ENCODE peak calls at places on chromosomes 4 and X, in seven cellular contexts. One of them, this sample, is unnamed.

GRCh38 chrX:47745386-47745785 is 86.4 kb upstream of the UXT start:
- DNase-seq in neuronal stem cell: no peak
- DNase-seq in IMR-90: no peak
- DNase-seq in trophoblast cell: peak; percentile 2
- DNase-seq in mesenchymal stem cell: peak; percentile 21
- DNase-seq in H9: no peak
- DNase-seq in H1: no peak
- DNase-seq in this sample: no peak

GRCh38 chr4:156193116-156193515 is 239.4 kb upstream of the CTSO start:
- DNase-seq in neuronal stem cell: no peak
- DNase-seq in IMR-90: peak; percentile 17
- DNase-seq in trophoblast cell: no peak
- DNase-seq in mesenchymal stem cell: no peak
- DNase-seq in H9: no peak
- DNase-seq in H1: no peak
- DNase-seq in this sample: no peak

GRCh38 chr4:168797176-168797575 is 212.9 kb downstream of the CBR4 start:
- DNase-seq in neuronal stem cell: no peak
- DNase-seq in IMR-90: peak; percentile 94
- DNase-seq in trophoblast cell: peak; percentile 36
- DNase-seq in mesenchymal stem cell: peak; percentile 91
- DNase-seq in H9: no peak
- DNase-seq in H1: no peak
- DNase-seq in this sample: no peak

GRCh38 chr4:14928035-14928434 is 74.2 kb upstream of the CPEB2 start:
- DNase-seq in neuronal stem cell: no peak
- DNase-seq in IMR-90: no peak
- DNase-seq in trophoblast cell: no peak
- DNase-seq in mesenchymal stem cell: no peak
- DNase-seq in H9: no peak
- DNase-seq in H1: no peak
- DNase-seq in this sample: no peak

GRCh38 chr4:33577798-33578197 is 2666.5 kb downstream of the ARAP2 start:
- DNase-seq in neuronal stem cell: no peak
- DNase-seq in IMR-90: no peak
- DNase-seq in trophoblast cell: no peak
- DNase-seq in mesenchymal stem cell: no peak
- DNase-seq in H9: no peak
- DNase-seq in H1: no peak
- DNase-seq in this sample: no peak

GRCh38 chrX:19617550-19617949 is 102.2 kb upstream of the MAP3K15 start:
- DNase-seq in neuronal stem cell: no peak
- DNase-seq in IMR-90: no peak
- DNase-seq in trophoblast cell: peak; percentile 14
- DNase-seq in mesenchymal stem cell: no peak
- DNase-seq in H9: no peak
- DNase-seq in H1: no peak
- DNase-seq in this sample: no peak

GRCh38 chr4:24169956-24170355 is 280.1 kb upstream of the PPARGC1A start:
- DNase-seq in neuronal stem cell: no peak
- DNase-seq in IMR-90: no peak
- DNase-seq in trophoblast cell: no peak
- DNase-seq in mesenchymal stem cell: no peak
- DNase-seq in H9: no peak
- DNase-seq in H1: no peak
- DNase-seq in this sample: no peak

GRCh38 chrX:119427024-119427794 is 28.1 kb downstream of the SLC25A43 start:
- DNase-seq in neuronal stem cell: no peak
- DNase-seq in IMR-90: peak; percentile 34
- DNase-seq in trophoblast cell: no peak
- DNase-seq in mesenchymal stem cell: peak; percentile 18
- DNase-seq in H9: no peak
- DNase-seq in H1: no peak
- DNase-seq in this sample: no peak

GRCh38 chr4:154743683-154744340 is at the start of gene LRAT:
- DNase-seq in neuronal stem cell: no peak
- DNase-seq in IMR-90: no peak
- DNase-seq in trophoblast cell: no peak
- DNase-seq in mesenchymal stem cell: no peak
- DNase-seq in H9: peak; percentile 92
- DNase-seq in H1: peak; percentile 80
- DNase-seq in this sample: peak; percentile 81

GRCh38 chr4:11367371-11367770 is 61.3 kb downstream of the HS3ST1 start:
- DNase-seq in neuronal stem cell: peak; percentile 27
- DNase-seq in IMR-90: peak; percentile 1
- DNase-seq in trophoblast cell: no peak
- DNase-seq in mesenchymal stem cell: peak; percentile 41
- DNase-seq in H9: no peak
- DNase-seq in H1: no peak
- DNase-seq in this sample: peak; percentile 15

DNA sequence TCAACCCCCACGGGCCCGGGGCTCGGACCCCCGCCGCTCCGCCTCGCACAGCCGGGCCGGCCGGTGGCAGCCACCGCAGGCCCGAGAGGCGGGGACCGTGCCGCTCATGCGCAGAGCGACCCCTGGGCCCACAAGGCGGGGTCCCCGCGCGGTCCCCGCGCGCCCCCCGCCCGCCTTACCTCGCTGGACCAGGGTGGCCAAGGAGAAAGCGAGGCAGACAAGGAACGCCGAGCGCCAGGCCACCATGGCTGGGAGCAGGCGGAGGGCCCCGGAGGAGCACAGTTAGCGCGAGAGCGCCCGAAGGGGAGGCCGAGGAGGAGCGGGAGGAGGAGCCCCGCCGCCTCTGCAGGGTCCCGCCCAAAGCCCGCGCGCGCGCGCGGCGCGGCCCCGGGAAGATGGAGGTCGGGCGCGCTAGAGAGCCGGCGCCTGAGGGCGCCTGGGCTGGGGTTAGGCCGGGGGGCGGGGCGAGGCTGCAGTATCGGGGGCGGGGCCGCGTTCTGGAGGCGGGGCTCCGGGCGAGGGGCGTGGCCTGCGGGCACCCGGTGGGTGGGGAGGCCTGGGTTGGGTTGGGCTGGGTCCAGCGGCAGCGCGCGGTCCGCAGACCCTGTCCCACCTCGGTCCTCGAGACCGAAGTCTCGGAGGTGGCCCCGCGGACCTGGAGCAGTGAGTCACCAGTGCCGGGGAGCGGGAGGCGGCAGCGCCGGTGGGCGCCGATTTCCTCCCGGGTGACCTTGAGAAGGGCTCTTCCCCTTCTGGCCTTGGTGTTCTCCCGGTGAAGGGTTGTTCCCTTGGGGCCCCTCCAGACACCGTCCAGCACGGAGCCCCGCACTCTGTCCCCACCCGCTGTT is at the start of gene CD99L2:
- DNase-seq in neuronal stem cell: peak; percentile 76
- DNase-seq in IMR-90: peak; percentile 78
- DNase-seq in trophoblast cell: peak; percentile 87
- DNase-seq in mesenchymal stem cell: peak; percentile 84
- DNase-seq in H9: peak; percentile 89
- DNase-seq in H1: peak; percentile 53
- DNase-seq in this sample: peak; percentile 91
- H2AK5ac ChIP-seq in neuronal stem cell: no peak within 1 kb of the TSS
- H2AK5ac ChIP-seq in IMR-90: no peak within 1 kb of the TSS
- H2AK5ac ChIP-seq in trophoblast cell: no peak within 1 kb of the TSS
- H2AK5ac ChIP-seq in mesenchymal stem cell: no peak within 1 kb of the TSS
- H2AK5ac ChIP-seq in H9: no peak within 1 kb of the TSS
- H2AK5ac ChIP-seq in H1: no peak within 1 kb of the TSS
- H2AK5ac ChIP-seq in this sample: no peak within 1 kb of the TSS

GRCh38 chrX:121064579-121064978 is 17.2 kb downstream of the GLUD2 start:
- DNase-seq in neuronal stem cell: no peak
- DNase-seq in IMR-90: no peak
- DNase-seq in trophoblast cell: no peak
- DNase-seq in mesenchymal stem cell: no peak
- DNase-seq in H9: no peak
- DNase-seq in H1: no peak
- DNase-seq in this sample: no peak
- H2BK120ac ChIP-seq in neuronal stem cell: no peak overlapping the region
- H2BK120ac ChIP-seq in IMR-90: no peak overlapping the region
- H2BK120ac ChIP-seq in trophoblast cell: no peak overlapping the region
- H2BK120ac ChIP-seq in mesenchymal stem cell: no peak overlapping the region
- H2BK120ac ChIP-seq in H9: no peak overlapping the region
- H2BK120ac ChIP-seq in H1: no peak overlapping the region
- H2BK120ac ChIP-seq in this sample: no peak overlapping the region

DNA sequence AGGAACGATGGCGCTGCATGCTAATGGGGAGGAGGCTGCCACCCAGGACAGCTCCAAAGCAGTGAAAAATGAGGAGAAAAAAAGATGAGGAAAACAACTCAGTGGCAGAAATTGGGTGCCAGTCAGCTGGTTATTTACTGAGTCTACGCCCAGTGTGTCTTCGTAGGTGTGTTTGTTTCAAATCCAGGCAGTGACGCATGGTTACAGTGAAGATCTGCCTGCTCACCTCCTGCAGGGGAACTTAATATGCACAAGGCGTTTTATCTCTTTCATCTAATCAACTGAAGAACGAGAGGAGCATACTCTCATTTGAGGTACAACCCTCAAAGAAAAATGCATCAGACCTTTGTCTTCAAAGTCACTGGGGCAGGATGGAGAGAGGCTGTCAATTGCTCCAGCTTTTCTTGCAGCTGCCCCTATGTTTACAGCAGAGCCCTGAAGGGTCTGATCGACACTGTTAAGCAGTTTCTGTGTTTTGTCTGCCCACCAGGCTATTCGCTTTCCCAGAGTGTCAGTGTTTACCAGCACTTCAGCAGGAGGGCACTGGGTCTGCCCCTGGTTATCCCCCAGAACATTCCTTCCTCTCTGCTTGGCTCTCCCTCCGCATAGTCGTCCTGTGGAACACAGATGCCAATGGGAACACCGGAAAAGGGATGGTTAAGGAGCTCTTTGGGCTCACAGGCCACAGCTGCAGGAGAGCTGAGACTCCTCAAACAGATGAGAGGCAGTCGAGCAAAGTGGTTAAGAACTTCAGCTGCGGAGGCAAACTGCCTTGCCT is 71.1 kb upstream of the FBXW7 start:
- DNase-seq in neuronal stem cell: no peak
- DNase-seq in IMR-90: no peak
- DNase-seq in trophoblast cell: no peak
- DNase-seq in mesenchymal stem cell: peak; percentile 33
- DNase-seq in H9: peak; percentile 40
- DNase-seq in H1: no peak
- DNase-seq in this sample: peak; percentile 70
- H2AK5ac ChIP-seq in neuronal stem cell: no peak overlapping the region
- H2AK5ac ChIP-seq in IMR-90: no peak overlapping the region
- H2AK5ac ChIP-seq in trophoblast cell: no peak overlapping the region
- H2AK5ac ChIP-seq in mesenchymal stem cell: no peak overlapping the region
- H2AK5ac ChIP-seq in H9: no peak overlapping the region
- H2AK5ac ChIP-seq in H1: no peak overlapping the region
- H2AK5ac ChIP-seq in this sample: no peak overlapping the region

DNA sequence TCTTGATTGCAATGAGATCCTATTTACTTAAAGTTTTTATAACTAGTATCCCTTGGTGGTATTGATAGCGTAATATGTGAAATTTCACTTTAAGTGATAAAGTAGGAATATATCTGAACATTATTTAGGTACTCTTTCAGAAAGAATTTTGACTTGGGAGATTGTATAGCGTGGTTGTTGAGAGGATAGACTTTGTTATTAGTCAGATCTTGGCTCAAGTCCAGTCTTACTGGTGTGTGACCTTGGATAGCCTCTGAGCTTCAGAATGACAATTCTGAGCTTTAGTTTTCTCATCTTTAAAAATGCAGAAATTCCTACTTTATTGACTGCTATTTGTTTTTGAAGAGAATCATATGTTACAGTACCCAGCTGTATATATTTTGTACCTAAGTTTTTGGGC is 32.6 kb downstream of the DCK start:
- DNase-seq in neuronal stem cell: no peak
- DNase-seq in IMR-90: peak; percentile 90
- DNase-seq in trophoblast cell: no peak
- DNase-seq in mesenchymal stem cell: peak; percentile 87
- DNase-seq in H9: no peak
- DNase-seq in H1: no peak
- DNase-seq in this sample: no peak
- H2BK120ac ChIP-seq in neuronal stem cell: no peak overlapping the region
- H2BK120ac ChIP-seq in IMR-90: no peak overlapping the region
- H2BK120ac ChIP-seq in trophoblast cell: no peak overlapping the region
- H2BK120ac ChIP-seq in mesenchymal stem cell: no peak overlapping the region
- H2BK120ac ChIP-seq in H9: no peak overlapping the region
- H2BK120ac ChIP-seq in H1: no peak overlapping the region
- H2BK120ac ChIP-seq in this sample: no peak overlapping the region

DNA sequence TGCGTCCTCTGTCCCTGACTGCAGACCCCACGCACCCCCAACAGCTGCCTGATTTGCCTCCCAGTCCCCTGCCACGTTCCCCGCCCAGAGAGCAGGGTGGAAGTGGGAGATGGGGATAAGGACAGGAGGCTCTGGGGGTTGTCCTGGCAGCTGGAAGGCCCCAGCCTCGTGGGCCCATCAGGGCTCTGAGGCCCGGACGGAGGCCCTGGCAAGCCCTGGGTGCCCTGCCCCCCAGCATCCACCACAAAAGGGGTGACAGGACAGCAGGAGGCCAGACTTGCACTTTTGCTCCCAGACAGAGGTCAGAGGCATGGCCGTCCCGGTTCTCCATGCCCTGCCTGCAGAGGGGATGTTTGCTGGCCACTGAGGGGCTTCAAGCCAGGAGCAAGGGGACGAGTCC is 4.7 kb downstream of the SH3TC1 start:
- DNase-seq in neuronal stem cell: no peak
- DNase-seq in IMR-90: no peak
- DNase-seq in trophoblast cell: no peak
- DNase-seq in mesenchymal stem cell: no peak
- DNase-seq in H9: no peak
- DNase-seq in H1: no peak
- DNase-seq in this sample: no peak
- H2AK5ac ChIP-seq in neuronal stem cell: peak overlapping the region; percentile 78
- H2AK5ac ChIP-seq in IMR-90: no peak overlapping the region
- H2AK5ac ChIP-seq in trophoblast cell: no peak overlapping the region
- H2AK5ac ChIP-seq in mesenchymal stem cell: no peak overlapping the region
- H2AK5ac ChIP-seq in H9: no peak overlapping the region
- H2AK5ac ChIP-seq in H1: no peak overlapping the region
- H2AK5ac ChIP-seq in this sample: no peak overlapping the region

DNA sequence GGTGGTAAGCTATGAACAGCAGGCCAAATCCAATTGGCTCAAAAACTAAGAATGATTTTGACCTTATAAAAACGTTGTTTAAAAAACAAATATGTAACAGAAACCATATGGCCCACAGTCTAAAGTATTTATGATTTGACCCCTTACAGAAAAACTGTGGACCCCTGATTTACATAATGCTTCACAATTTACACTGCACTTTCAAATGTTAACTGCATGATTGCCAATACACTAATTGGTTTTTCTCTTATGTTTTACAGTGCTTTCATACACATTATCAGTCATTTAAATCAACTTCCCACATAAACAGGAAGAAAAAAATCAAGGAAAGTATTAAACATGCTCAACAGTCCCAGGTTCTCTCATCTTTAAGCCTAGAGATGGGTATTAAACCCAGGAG is 262.6 kb downstream of the CHIC1 start:
- DNase-seq in neuronal stem cell: no peak
- DNase-seq in IMR-90: no peak
- DNase-seq in trophoblast cell: no peak
- DNase-seq in mesenchymal stem cell: no peak
- DNase-seq in H9: no peak
- DNase-seq in H1: no peak
- DNase-seq in this sample: no peak
- H2BK120ac ChIP-seq in neuronal stem cell: no peak overlapping the region
- H2BK120ac ChIP-seq in IMR-90: no peak overlapping the region
- H2BK120ac ChIP-seq in trophoblast cell: no peak overlapping the region
- H2BK120ac ChIP-seq in mesenchymal stem cell: no peak overlapping the region
- H2BK120ac ChIP-seq in H9: no peak overlapping the region
- H2BK120ac ChIP-seq in H1: no peak overlapping the region
- H2BK120ac ChIP-seq in this sample: no peak overlapping the region

This sample was measured in mesendoderm.